ENCODE peak calls at places on chromosomes 13 and 19, in ten cellular contexts. One of them, this sample, is unnamed. For H3K36me3 and H3K4me1, the result is how much of the 10 kb centered on the place peaks cover.

GRCh38 chr13:39565036-39565949 is 37.7 kb downstream of the LHFPL6 start:
- DNase-seq in stomach: no peak
- DNase-seq in ascending aorta: peak
- DNase-seq in cardiac muscle cell: no peak
- DNase-seq in fibroblast of lung: peak
- DNase-seq in CD8-positive, alpha-beta T cell: no peak
- DNase-seq in prostate gland: no peak
- DNase-seq in upper lobe of left lung: no peak
- DNase-seq in aorta: no peak
- DNase-seq in CD4-positive, alpha-beta memory T cell: no peak
- DNase-seq in this sample: no peak

GRCh38 chr13:106919093-106919492 is 351.2 kb upstream of the ARGLU1 start:
- DNase-seq in CD4-positive, alpha-beta memory T cell: no peak
- DNase-seq in CD8-positive, alpha-beta T cell: no peak
- DNase-seq in cardiac muscle cell: no peak
- DNase-seq in aorta: no peak
- DNase-seq in fibroblast of lung: no peak
- DNase-seq in stomach: no peak
- DNase-seq in upper lobe of left lung: no peak
- DNase-seq in ascending aorta: no peak
- DNase-seq in prostate gland: no peak
- DNase-seq in this sample: no peak

GRCh38 chr13:113226873-113227272 is 17.5 kb downstream of the CUL4A start:
- DNase-seq in stomach: no peak
- DNase-seq in ascending aorta: no peak
- DNase-seq in cardiac muscle cell: no peak
- DNase-seq in prostate gland: no peak
- DNase-seq in CD4-positive, alpha-beta memory T cell: no peak
- DNase-seq in CD8-positive, alpha-beta T cell: no peak
- DNase-seq in fibroblast of lung: peak
- DNase-seq in aorta: no peak
- DNase-seq in upper lobe of left lung: no peak
- DNase-seq in this sample: no peak

GRCh38 chr13:102191951-102192461 is 209.8 kb downstream of the FGF14 start:
- DNase-seq in aorta: no peak
- DNase-seq in stomach: no peak
- DNase-seq in cardiac muscle cell: no peak
- DNase-seq in CD4-positive, alpha-beta memory T cell: no peak
- DNase-seq in CD8-positive, alpha-beta T cell: no peak
- DNase-seq in upper lobe of left lung: no peak
- DNase-seq in ascending aorta: no peak
- DNase-seq in fibroblast of lung: peak
- DNase-seq in prostate gland: no peak
- DNase-seq in this sample: no peak

GRCh38 chr13:88196106-88196505 is 524.9 kb downstream of the SLITRK5 start:
- DNase-seq in upper lobe of left lung: no peak
- DNase-seq in aorta: no peak
- DNase-seq in CD8-positive, alpha-beta T cell: no peak
- DNase-seq in stomach: no peak
- DNase-seq in ascending aorta: no peak
- DNase-seq in cardiac muscle cell: no peak
- DNase-seq in CD4-positive, alpha-beta memory T cell: no peak
- DNase-seq in fibroblast of lung: peak
- DNase-seq in prostate gland: no peak
- DNase-seq in this sample: no peak

GRCh38 chr19:16537111-16537510 is 5.1 kb downstream of the CHERP start:
- DNase-seq in aorta: no peak
- DNase-seq in prostate gland: no peak
- DNase-seq in stomach: no peak
- DNase-seq in ascending aorta: no peak
- DNase-seq in CD4-positive, alpha-beta memory T cell: no peak
- DNase-seq in fibroblast of lung: no peak
- DNase-seq in cardiac muscle cell: no peak
- DNase-seq in upper lobe of left lung: peak
- DNase-seq in CD8-positive, alpha-beta T cell: no peak
- DNase-seq in this sample: no peak

GRCh38 chr13:49697468-49697867 is 6.2 kb upstream of the EBPL start:
- DNase-seq in CD8-positive, alpha-beta T cell: no peak
- DNase-seq in upper lobe of left lung: no peak
- DNase-seq in prostate gland: no peak
- DNase-seq in aorta: no peak
- DNase-seq in stomach: no peak
- DNase-seq in CD4-positive, alpha-beta memory T cell: no peak
- DNase-seq in ascending aorta: no peak
- DNase-seq in fibroblast of lung: no peak
- DNase-seq in cardiac muscle cell: no peak
- DNase-seq in this sample: no peak

GRCh38 chr19:55172741-55173140 is 6.3 kb upstream of the DNAAF3 start:
- DNase-seq in upper lobe of left lung: no peak
- DNase-seq in ascending aorta: no peak
- DNase-seq in fibroblast of lung: peak
- DNase-seq in CD4-positive, alpha-beta memory T cell: no peak
- DNase-seq in stomach: no peak
- DNase-seq in aorta: no peak
- DNase-seq in CD8-positive, alpha-beta T cell: no peak
- DNase-seq in cardiac muscle cell: no peak
- DNase-seq in prostate gland: no peak
- DNase-seq in this sample: no peak

GRCh38 chr19:50001158-50001557 is 24.0 kb downstream of the VRK3 start:
- DNase-seq in prostate gland: no peak
- DNase-seq in ascending aorta: no peak
- DNase-seq in fibroblast of lung: no peak
- DNase-seq in aorta: no peak
- DNase-seq in upper lobe of left lung: no peak
- DNase-seq in CD4-positive, alpha-beta memory T cell: no peak
- DNase-seq in stomach: no peak
- DNase-seq in CD8-positive, alpha-beta T cell: no peak
- DNase-seq in cardiac muscle cell: no peak
- DNase-seq in this sample: no peak

GRCh38 chr13:30105381-30105780 is 202.0 kb downstream of the KATNAL1 start:
- DNase-seq in ascending aorta: no peak
- DNase-seq in cardiac muscle cell: peak
- DNase-seq in upper lobe of left lung: no peak
- DNase-seq in CD8-positive, alpha-beta T cell: no peak
- DNase-seq in stomach: peak
- DNase-seq in aorta: no peak
- DNase-seq in CD4-positive, alpha-beta memory T cell: no peak
- DNase-seq in prostate gland: no peak
- DNase-seq in fibroblast of lung: no peak
- DNase-seq in this sample: no peak

GRCh38 chr19:38004505-38005223 is 97.7 kb downstream of the SIPA1L3 start:
- DNase-seq in aorta: peak
- DNase-seq in ascending aorta: peak
- DNase-seq in cardiac muscle cell: peak
- DNase-seq in prostate gland: peak
- DNase-seq in fibroblast of lung: peak
- DNase-seq in upper lobe of left lung: no peak
- DNase-seq in stomach: peak
- DNase-seq in CD4-positive, alpha-beta memory T cell: no peak
- DNase-seq in CD8-positive, alpha-beta T cell: no peak
- DNase-seq in this sample: no peak

GRCh38 chr19:38005224-38005614 is 98.2 kb downstream of the SIPA1L3 start:
- DNase-seq in fibroblast of lung: no peak
- DNase-seq in prostate gland: no peak
- DNase-seq in CD4-positive, alpha-beta memory T cell: no peak
- DNase-seq in upper lobe of left lung: no peak
- DNase-seq in stomach: no peak
- DNase-seq in cardiac muscle cell: no peak
- DNase-seq in aorta: no peak
- DNase-seq in ascending aorta: no peak
- DNase-seq in CD8-positive, alpha-beta T cell: no peak
- DNase-seq in this sample: no peak

GRCh38 chr19:38004100-38004504 is 97.1 kb downstream of the SIPA1L3 start:
- DNase-seq in cardiac muscle cell: no peak
- DNase-seq in ascending aorta: peak
- DNase-seq in aorta: no peak
- DNase-seq in upper lobe of left lung: no peak
- DNase-seq in fibroblast of lung: no peak
- DNase-seq in stomach: no peak
- DNase-seq in CD4-positive, alpha-beta memory T cell: no peak
- DNase-seq in CD8-positive, alpha-beta T cell: no peak
- DNase-seq in prostate gland: no peak
- DNase-seq in this sample: no peak

GRCh38 chr19:38003427-38004099 is 96.6 kb downstream of the SIPA1L3 start:
- DNase-seq in stomach: peak
- DNase-seq in CD4-positive, alpha-beta memory T cell: no peak
- DNase-seq in prostate gland: peak
- DNase-seq in fibroblast of lung: peak
- DNase-seq in ascending aorta: peak
- DNase-seq in aorta: peak
- DNase-seq in upper lobe of left lung: no peak
- DNase-seq in CD8-positive, alpha-beta T cell: no peak
- DNase-seq in cardiac muscle cell: peak
- DNase-seq in this sample: no peak

DNA sequence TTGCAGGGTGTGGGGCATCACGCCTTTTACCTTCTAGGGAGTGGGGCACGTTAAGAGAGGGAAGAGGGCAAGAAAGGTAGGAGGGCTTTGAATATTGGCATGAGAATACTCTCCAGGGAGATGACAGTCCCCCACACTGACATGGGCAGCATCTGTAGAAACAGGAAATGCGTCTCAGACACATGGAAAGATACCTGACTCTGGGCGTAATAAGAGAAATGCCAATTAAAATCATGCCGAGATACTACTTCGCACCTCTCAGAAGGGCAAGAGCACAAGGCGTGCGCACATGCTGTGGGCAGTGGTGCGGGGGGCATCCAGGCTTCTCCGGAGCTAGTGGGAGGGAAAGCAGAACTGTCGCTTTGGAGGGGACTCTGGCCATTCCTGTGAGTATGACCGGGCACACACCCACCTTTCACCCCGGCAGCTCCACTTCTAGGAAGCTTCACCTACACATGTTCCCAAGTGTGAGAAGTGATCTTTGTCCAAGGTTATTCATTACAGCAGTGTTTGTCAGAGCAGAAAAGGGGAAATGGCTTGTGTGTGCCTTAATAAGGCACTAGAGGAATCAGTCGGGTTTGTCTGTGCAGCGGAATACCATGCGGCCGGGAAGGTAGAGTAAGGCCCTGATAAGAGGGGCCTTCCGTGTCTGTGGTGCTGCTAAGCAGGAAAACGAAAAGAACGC is 99.5 kb downstream of the SIPA1L3 start:
- DNase-seq in CD8-positive, alpha-beta T cell: no peak
- DNase-seq in CD4-positive, alpha-beta memory T cell: no peak
- DNase-seq in cardiac muscle cell: no peak
- DNase-seq in ascending aorta: no peak
- DNase-seq in prostate gland: no peak
- DNase-seq in upper lobe of left lung: no peak
- DNase-seq in aorta: no peak
- DNase-seq in fibroblast of lung: no peak
- DNase-seq in stomach: no peak
- DNase-seq in this sample: no peak
- H3K4me3 ChIP-seq in CD8-positive, alpha-beta T cell: no peak
- H3K4me3 ChIP-seq in CD4-positive, alpha-beta memory T cell: no peak
- H3K4me3 ChIP-seq in cardiac muscle cell: no peak
- H3K4me3 ChIP-seq in ascending aorta: no peak
- H3K4me3 ChIP-seq in prostate gland: no peak
- H3K4me3 ChIP-seq in upper lobe of left lung: no peak
- H3K4me3 ChIP-seq in aorta: no peak
- H3K4me3 ChIP-seq in fibroblast of lung: no peak
- H3K4me3 ChIP-seq in stomach: no peak
- H3K4me3 ChIP-seq in this sample: no peak

GRCh38 chr19:38252935-38253691 is 3.1 kb downstream of the PPP1R14A start:
- DNase-seq in stomach: peak
- DNase-seq in upper lobe of left lung: peak
- DNase-seq in ascending aorta: peak
- DNase-seq in CD4-positive, alpha-beta memory T cell: no peak
- DNase-seq in fibroblast of lung: peak
- DNase-seq in prostate gland: no peak
- DNase-seq in cardiac muscle cell: peak
- DNase-seq in aorta: peak
- DNase-seq in CD8-positive, alpha-beta T cell: no peak
- DNase-seq in this sample: no peak
- H3K36me3 ChIP-seq in stomach: under half
- H3K36me3 ChIP-seq in upper lobe of left lung: under half
- H3K36me3 ChIP-seq in ascending aorta: under half
- H3K36me3 ChIP-seq in CD4-positive, alpha-beta memory T cell: under half
- H3K36me3 ChIP-seq in fibroblast of lung: under half
- H3K36me3 ChIP-seq in prostate gland: under half
- H3K36me3 ChIP-seq in cardiac muscle cell: under half
- H3K36me3 ChIP-seq in aorta: under half
- H3K36me3 ChIP-seq in CD8-positive, alpha-beta T cell: under half
- H3K36me3 ChIP-seq in this sample: under half

GRCh38 chr19:2538096-2538757 is 62.3 kb downstream of the GADD45B start:
- DNase-seq in upper lobe of left lung: no peak
- DNase-seq in ascending aorta: no peak
- DNase-seq in CD4-positive, alpha-beta memory T cell: no peak
- DNase-seq in CD8-positive, alpha-beta T cell: no peak
- DNase-seq in cardiac muscle cell: no peak
- DNase-seq in prostate gland: no peak
- DNase-seq in stomach: no peak
- DNase-seq in fibroblast of lung: no peak
- DNase-seq in aorta: peak
- DNase-seq in this sample: no peak

GRCh38 chr19:2540251-2540645 is 64.3 kb downstream of the GADD45B start:
- DNase-seq in aorta: no peak
- DNase-seq in prostate gland: no peak
- DNase-seq in cardiac muscle cell: no peak
- DNase-seq in ascending aorta: no peak
- DNase-seq in fibroblast of lung: no peak
- DNase-seq in upper lobe of left lung: no peak
- DNase-seq in CD8-positive, alpha-beta T cell: no peak
- DNase-seq in stomach: no peak
- DNase-seq in CD4-positive, alpha-beta memory T cell: no peak
- DNase-seq in this sample: no peak

GRCh38 chr19:2534374-2535050 is 58.6 kb downstream of the GADD45B start:
- DNase-seq in upper lobe of left lung: no peak
- DNase-seq in ascending aorta: no peak
- DNase-seq in CD4-positive, alpha-beta memory T cell: no peak
- DNase-seq in CD8-positive, alpha-beta T cell: no peak
- DNase-seq in fibroblast of lung: no peak
- DNase-seq in stomach: no peak
- DNase-seq in prostate gland: no peak
- DNase-seq in aorta: no peak
- DNase-seq in cardiac muscle cell: no peak
- DNase-seq in this sample: no peak

GRCh38 chr19:2536461-2536860 is 60.5 kb downstream of the GADD45B start:
- DNase-seq in ascending aorta: no peak
- DNase-seq in aorta: peak
- DNase-seq in fibroblast of lung: no peak
- DNase-seq in upper lobe of left lung: no peak
- DNase-seq in CD4-positive, alpha-beta memory T cell: no peak
- DNase-seq in stomach: no peak
- DNase-seq in cardiac muscle cell: no peak
- DNase-seq in CD8-positive, alpha-beta T cell: no peak
- DNase-seq in prostate gland: no peak
- DNase-seq in this sample: no peak

GRCh38 chr19:2537544-2537943 is 61.6 kb downstream of the GADD45B start:
- DNase-seq in ascending aorta: no peak
- DNase-seq in stomach: no peak
- DNase-seq in prostate gland: no peak
- DNase-seq in fibroblast of lung: no peak
- DNase-seq in CD8-positive, alpha-beta T cell: no peak
- DNase-seq in upper lobe of left lung: no peak
- DNase-seq in CD4-positive, alpha-beta memory T cell: no peak
- DNase-seq in cardiac muscle cell: no peak
- DNase-seq in aorta: no peak
- DNase-seq in this sample: no peak
- H3K4me1 ChIP-seq in ascending aorta: under half
- H3K4me1 ChIP-seq in stomach: under half
- H3K4me1 ChIP-seq in prostate gland: under half
- H3K4me1 ChIP-seq in fibroblast of lung: under half
- H3K4me1 ChIP-seq in CD8-positive, alpha-beta T cell: under half
- H3K4me1 ChIP-seq in upper lobe of left lung: under half
- H3K4me1 ChIP-seq in CD4-positive, alpha-beta memory T cell: under half
- H3K4me1 ChIP-seq in cardiac muscle cell: under half
- H3K4me1 ChIP-seq in aorta: under half
- H3K4me1 ChIP-seq in this sample: under half

GRCh38 chr19:1745589-1746031 is 7.7 kb upstream of the ONECUT3 start:
- DNase-seq in prostate gland: no peak
- DNase-seq in CD8-positive, alpha-beta T cell: no peak
- DNase-seq in stomach: no peak
- DNase-seq in cardiac muscle cell: no peak
- DNase-seq in upper lobe of left lung: no peak
- DNase-seq in ascending aorta: no peak
- DNase-seq in aorta: no peak
- DNase-seq in fibroblast of lung: no peak
- DNase-seq in CD4-positive, alpha-beta memory T cell: no peak
- DNase-seq in this sample: no peak
- H3K4me3 ChIP-seq in prostate gland: no peak
- H3K4me3 ChIP-seq in CD8-positive, alpha-beta T cell: no peak
- H3K4me3 ChIP-seq in stomach: no peak
- H3K4me3 ChIP-seq in cardiac muscle cell: no peak
- H3K4me3 ChIP-seq in upper lobe of left lung: no peak
- H3K4me3 ChIP-seq in ascending aorta: no peak
- H3K4me3 ChIP-seq in aorta: no peak
- H3K4me3 ChIP-seq in fibroblast of lung: no peak
- H3K4me3 ChIP-seq in CD4-positive, alpha-beta memory T cell: no peak
- H3K4me3 ChIP-seq in this sample: no peak